ENCODE peak calls at places on chromosomes 12 and 14, in nine cellular contexts. P is transverse colon, B is GM12892, X is breast epithelium, T is ovary, V is HCT116, A is uterus, J is HepG2, D is A549. O is an unnamed sample.

GRCh38 chr12:25269701-25270100 is 19.0 kb upstream of the KRAS start:
- DNase-seq in P (no peak), X (no peak), D (no peak), A (no peak), T (no peak), V (no peak), J (no peak), B (no peak), O (no peak)

GRCh38 chr12:95184119-95184518 is 33.1 kb downstream of the FGD6 start:
- DNase-seq in T (no peak), D (peak; percentile 50), X (no peak), J (no peak), B (no peak), A (no peak), P (no peak), V (no peak), O (no peak)

GRCh38 chr14:61469771-61470170 is 148.4 kb downstream of the PRKCH start:
- DNase-seq in A (no peak), X (no peak), B (no peak), V (no peak), P (no peak), D (no peak), J (no peak), T (no peak), O (no peak)

GRCh38 chr12:92080390-92081285 is 65.0 kb downstream of the BTG1 start:
- DNase-seq in X (no peak), J (no peak), B (no peak), V (peak; percentile 51), A (no peak), P (no peak), T (no peak), D (peak; percentile 90), O (no peak)

GRCh38 chr14:72781476-72782181 is 112.3 kb downstream of the DPF3 start:
- DNase-seq in P (no peak), V (no peak), D (peak; percentile 51), B (no peak), A (no peak), J (peak; percentile 84), X (no peak), T (no peak), O (no peak)

GRCh38 chr12:10559241-10559640 is 53.6 kb downstream of the EIF2S3B start:
- DNase-seq in J (no peak), V (no peak), P (no peak), X (no peak), A (no peak), D (no peak), T (no peak), B (no peak), O (no peak)

GRCh38 chr14:68784995-68785816 is 7.7 kb downstream of the ZFP36L1 start:
- DNase-seq in J (no peak), B (no peak), X (peak; percentile 23), D (peak; percentile 87), T (no peak), V (peak; percentile 86), A (no peak), P (no peak), O (no peak)

GRCh38 chr12:4787965-4788364 is 67.8 kb downstream of the GALNT8 start:
- DNase-seq in P (no peak), D (no peak), V (no peak), T (no peak), B (no peak), X (no peak), A (no peak), J (no peak), O (no peak)

GRCh38 chr12:104226672-104227071 is 11.1 kb downstream of the TXNRD1 start:
- DNase-seq in V (no peak), P (no peak), J (no peak), A (no peak), B (no peak), X (no peak), T (no peak), D (no peak), O (no peak)

GRCh38 chr12:46373303-46374182 is 970 bp upstream of the SLC38A2 start:
- DNase-seq in B (peak; percentile 15), J (peak; percentile 72), V (no peak), T (peak; percentile 77), X (peak; percentile 54), P (peak; percentile 55), D (no peak), A (peak; percentile 60), O (peak; percentile 76)

GRCh38 chr12:5648692-5649338 is 216.9 kb downstream of the NTF3 start:
- DNase-seq in P (no peak), A (no peak), X (no peak), V (peak; percentile 4), D (peak; percentile 35), J (peak; percentile 27), B (no peak), T (peak; percentile 17), O (peak; percentile 13)

DNA sequence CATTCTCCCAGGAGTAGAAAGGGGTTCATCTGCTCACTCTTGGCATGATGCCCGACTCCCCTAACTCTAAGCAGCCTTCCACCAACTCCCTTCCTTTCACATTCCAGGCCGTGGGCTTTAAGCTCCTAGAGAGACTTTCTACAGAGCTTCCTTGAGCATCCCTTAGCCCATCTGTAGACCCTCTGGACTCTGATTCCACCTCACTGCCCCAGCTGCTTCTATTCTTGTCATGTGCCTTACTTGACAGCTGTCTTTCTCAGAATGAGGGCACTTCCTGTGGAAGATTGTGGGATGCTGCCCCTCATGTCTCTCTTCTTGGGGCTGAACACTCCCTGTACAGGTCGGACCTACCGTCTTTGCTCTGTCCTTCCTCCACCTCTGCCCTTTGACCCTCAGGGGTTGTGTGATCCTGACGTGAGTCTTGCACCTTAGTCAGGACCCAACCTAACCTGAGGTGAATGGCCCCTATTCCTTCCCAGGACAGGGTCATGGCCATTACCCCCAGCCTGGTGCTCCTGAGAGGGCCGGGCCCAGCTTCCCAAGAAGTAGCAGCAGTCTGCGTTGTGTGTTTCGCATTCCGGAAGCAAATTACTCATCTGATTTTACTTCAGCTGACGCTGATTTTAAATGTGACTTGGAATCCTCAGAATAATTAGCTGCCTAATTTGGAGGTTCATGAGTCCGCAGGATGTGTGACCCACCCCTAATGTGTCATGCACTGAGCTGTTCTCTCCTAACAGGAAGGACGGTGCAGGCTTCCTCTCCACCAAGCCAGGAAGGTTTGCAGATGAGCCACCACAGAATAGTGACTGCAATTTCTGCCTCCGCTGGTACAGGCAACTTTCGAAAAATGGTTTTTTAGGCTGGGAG is 2.7 kb upstream of the GALNT6 start:
- DNase-seq in J (no peak), T (no peak), B (no peak), A (no peak), V (no peak), X (no peak), P (peak; percentile 28), D (no peak), O (no peak)
- TF ChIP-seq POLR2A in J (no peak), T (no peak), B (no peak), A (no peak), V (no peak), X (no peak), P (no peak), D (no peak), O (no peak)

DNA sequence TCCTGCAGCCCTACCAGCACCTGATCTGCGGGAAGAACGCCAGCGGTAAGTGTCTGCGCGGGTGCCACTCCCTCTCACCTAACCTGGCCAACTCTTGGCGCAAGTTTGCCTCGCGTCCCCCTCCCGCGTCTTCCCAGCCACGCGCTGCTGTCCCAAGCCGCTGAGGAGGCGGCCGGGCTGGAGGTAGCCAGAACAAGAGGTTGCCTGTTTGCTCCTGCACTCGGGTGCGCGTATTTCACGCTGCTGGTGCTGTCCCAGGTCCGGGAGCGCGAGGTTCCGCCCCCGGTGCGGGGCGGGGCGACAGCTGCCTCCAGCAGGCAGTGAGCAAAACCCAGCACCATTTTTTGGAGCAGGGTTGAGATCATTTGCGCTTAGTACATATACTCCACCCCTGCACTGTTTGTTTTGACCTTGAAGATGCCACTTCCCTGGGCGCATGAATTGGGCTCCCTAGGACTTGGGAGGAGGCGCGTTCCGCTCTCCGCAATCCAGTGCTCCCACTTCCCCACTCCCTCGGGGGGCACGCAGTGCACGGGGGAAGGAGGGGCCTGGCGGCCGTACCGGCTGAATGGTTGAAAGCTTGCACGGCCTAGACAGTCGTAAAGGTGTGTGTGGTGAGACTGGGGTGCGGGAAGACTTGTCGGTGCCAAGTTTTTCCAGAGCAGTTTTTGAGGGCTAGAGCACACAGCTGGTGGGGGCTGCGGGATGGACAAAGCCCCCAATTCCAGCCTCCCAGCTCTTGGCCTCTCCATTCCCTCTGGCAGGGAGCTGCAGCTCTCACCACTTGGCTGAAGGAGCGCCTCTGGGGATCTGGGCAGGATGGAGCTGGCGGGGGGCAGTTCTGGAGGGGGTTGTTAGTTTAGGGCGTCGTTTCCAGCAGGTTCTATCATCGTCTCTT is 226.9 kb upstream of the CRY1 start:
- DNase-seq in P (peak; percentile 38), D (peak; percentile 81), A (no peak), J (peak; percentile 69), V (no peak), T (no peak), B (no peak), X (peak; percentile 86), O (no peak)
- TF ChIP-seq POLR2A in P (no peak), D (peak; percentile 46), A (no peak), J (peak; percentile 21), V (no peak), T (no peak), B (no peak), X (no peak), O (no peak)

DNA sequence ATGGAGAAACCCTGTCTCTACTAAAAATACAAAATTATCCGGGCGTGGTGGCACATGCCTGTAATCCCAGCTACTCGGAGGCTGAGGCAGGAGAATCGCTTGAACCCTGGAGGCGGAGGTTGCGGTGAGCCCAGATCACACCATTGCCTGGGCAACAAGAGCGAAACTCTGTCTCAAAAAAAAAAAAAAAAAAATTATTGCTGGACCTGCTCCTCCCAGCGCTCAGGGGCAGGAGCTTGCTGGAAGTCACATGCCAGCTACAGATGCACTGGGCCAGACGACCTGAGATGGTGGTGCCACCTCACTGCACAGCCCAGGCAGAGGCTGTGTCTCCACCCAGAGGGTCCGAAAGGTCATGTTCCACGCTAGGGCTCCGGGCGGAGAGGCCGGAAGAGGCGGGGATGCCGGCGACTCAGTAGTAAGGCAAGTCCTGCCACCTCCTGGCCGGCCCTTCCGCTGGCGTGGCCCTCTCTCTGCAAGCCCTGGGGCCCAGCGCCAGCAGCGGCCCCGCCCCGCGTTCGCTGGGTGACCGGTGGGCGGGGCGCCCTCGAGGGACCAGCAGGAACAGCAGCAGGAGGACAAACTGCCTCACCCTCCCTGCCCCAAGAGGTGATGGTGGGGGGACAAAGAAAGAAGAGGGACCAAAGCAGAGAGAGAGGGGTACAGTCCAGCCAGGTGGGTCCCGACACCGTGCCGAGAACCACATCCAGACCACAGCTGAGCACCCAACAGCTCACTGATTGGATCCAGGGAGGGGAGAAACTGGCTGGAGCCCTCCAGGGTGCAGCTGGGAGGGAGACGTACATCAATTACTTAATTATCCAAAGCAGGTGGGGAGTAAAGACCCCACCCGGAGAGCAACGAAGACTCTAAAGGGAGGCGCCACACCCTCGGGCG is 3.6 kb upstream of the RHOF start:
- DNase-seq in B (no peak), D (peak; percentile 96), P (peak; percentile 96), X (peak; percentile 79), J (peak; percentile 97), A (peak; percentile 90), T (peak; percentile 84), V (peak; percentile 84), O (peak; percentile 82)
- TF ChIP-seq POLR2A in B (no peak), D (peak; percentile 82), P (peak; percentile 74), X (no peak), J (peak; percentile 93), A (peak; percentile 37), T (no peak), V (peak; percentile 51), O (no peak)

DNA sequence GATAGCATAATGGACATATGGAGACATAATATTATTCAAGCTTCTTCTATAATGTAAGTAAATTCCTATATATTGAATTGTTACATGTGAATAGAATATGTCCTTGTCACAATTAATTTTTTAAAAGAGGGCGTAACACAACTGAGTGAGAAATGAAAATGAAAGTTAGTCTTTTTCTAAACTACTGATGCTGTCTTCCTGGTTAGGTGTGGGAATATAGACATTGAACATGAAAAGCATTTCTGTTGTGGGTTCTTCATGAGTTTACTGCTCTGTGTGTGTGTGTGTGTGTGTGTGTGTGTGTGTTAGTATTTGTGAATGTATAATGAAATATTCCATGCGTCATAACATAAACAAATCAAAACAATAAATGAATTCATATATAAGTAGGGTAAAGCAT is 40.5 kb upstream of the RTL1 start:
- DNase-seq in P (no peak), D (no peak), T (no peak), A (no peak), V (no peak), J (no peak), B (no peak), X (no peak), O (no peak)
- TF ChIP-seq POLR2A in P (no peak), D (no peak), T (no peak), A (no peak), V (no peak), J (no peak), B (no peak), X (no peak), O (no peak)

O was measured in erythroblast.